ENCODE peak calls at places on chromosomes 2 and 18, in nine cellular contexts. One of them, this sample, is unnamed.

GRCh38 chr18:6745504-6746031 is 16.1 kb downstream of the ARHGAP28 start:
- DNase-seq in heart right ventricle: no peak
- DNase-seq in cardiac muscle cell: no peak
- DNase-seq in GM23338: no peak
- DNase-seq in LoVo: no peak
- DNase-seq in T follicular helper cell: no peak
- DNase-seq in mucosa of descending colon: no peak
- DNase-seq in HS-5: no peak
- DNase-seq in GOT3: no peak
- DNase-seq in this sample: no peak

GRCh38 chr2:85269959-85270358 is 57.8 kb downstream of the TGOLN2 start:
- DNase-seq in GM23338: no peak
- DNase-seq in mucosa of descending colon: no peak
- DNase-seq in HS-5: no peak
- DNase-seq in heart right ventricle: no peak
- DNase-seq in LoVo: no peak
- DNase-seq in T follicular helper cell: no peak
- DNase-seq in GOT3: no peak
- DNase-seq in cardiac muscle cell: peak
- DNase-seq in this sample: no peak

GRCh38 chr18:74351354-74351753 is 35.7 kb downstream of the C18orf63 start:
- DNase-seq in mucosa of descending colon: no peak
- DNase-seq in GM23338: no peak
- DNase-seq in HS-5: no peak
- DNase-seq in heart right ventricle: no peak
- DNase-seq in LoVo: no peak
- DNase-seq in T follicular helper cell: no peak
- DNase-seq in GOT3: no peak
- DNase-seq in cardiac muscle cell: no peak
- DNase-seq in this sample: no peak

GRCh38 chr2:54067851-54068375 is 47.5 kb upstream of the ACYP2 start:
- DNase-seq in GM23338: no peak
- DNase-seq in HS-5: no peak
- DNase-seq in T follicular helper cell: no peak
- DNase-seq in mucosa of descending colon: no peak
- DNase-seq in heart right ventricle: no peak
- DNase-seq in cardiac muscle cell: no peak
- DNase-seq in GOT3: no peak
- DNase-seq in LoVo: no peak
- DNase-seq in this sample: no peak

GRCh38 chr2:233928594-233929351 is 11.6 kb downstream of the TRPM8 start:
- DNase-seq in HS-5: no peak
- DNase-seq in cardiac muscle cell: peak
- DNase-seq in GM23338: peak
- DNase-seq in LoVo: peak
- DNase-seq in heart right ventricle: no peak
- DNase-seq in mucosa of descending colon: peak
- DNase-seq in T follicular helper cell: no peak
- DNase-seq in GOT3: no peak
- DNase-seq in this sample: no peak

GRCh38 chr2:241505781-241506201 is 2.6 kb downstream of the STK25 start:
- DNase-seq in GOT3: no peak
- DNase-seq in LoVo: no peak
- DNase-seq in HS-5: no peak
- DNase-seq in cardiac muscle cell: no peak
- DNase-seq in T follicular helper cell: no peak
- DNase-seq in GM23338: no peak
- DNase-seq in heart right ventricle: no peak
- DNase-seq in mucosa of descending colon: no peak
- DNase-seq in this sample: no peak

GRCh38 chr2:169683054-169683424 is 11.2 kb downstream of the CFAP210 start:
- DNase-seq in LoVo: no peak
- DNase-seq in T follicular helper cell: no peak
- DNase-seq in HS-5: no peak
- DNase-seq in GM23338: no peak
- DNase-seq in cardiac muscle cell: no peak
- DNase-seq in heart right ventricle: no peak
- DNase-seq in GOT3: no peak
- DNase-seq in mucosa of descending colon: no peak
- DNase-seq in this sample: no peak

GRCh38 chr18:58955738-58956137 is 91.1 kb downstream of the ZNF532 start:
- DNase-seq in LoVo: no peak
- DNase-seq in mucosa of descending colon: no peak
- DNase-seq in heart right ventricle: no peak
- DNase-seq in GOT3: no peak
- DNase-seq in HS-5: no peak
- DNase-seq in GM23338: no peak
- DNase-seq in T follicular helper cell: no peak
- DNase-seq in cardiac muscle cell: no peak
- DNase-seq in this sample: no peak

GRCh38 chr2:9010866-9011265 is 7.4 kb upstream of the MBOAT2 start:
- DNase-seq in HS-5: no peak
- DNase-seq in T follicular helper cell: no peak
- DNase-seq in GM23338: no peak
- DNase-seq in heart right ventricle: no peak
- DNase-seq in mucosa of descending colon: no peak
- DNase-seq in cardiac muscle cell: no peak
- DNase-seq in LoVo: no peak
- DNase-seq in GOT3: no peak
- DNase-seq in this sample: no peak

GRCh38 chr2:230131366-230131765 is 62.6 kb upstream of the SLC16A14 start:
- DNase-seq in cardiac muscle cell: no peak
- DNase-seq in heart right ventricle: no peak
- DNase-seq in GOT3: no peak
- DNase-seq in GM23338: no peak
- DNase-seq in LoVo: no peak
- DNase-seq in mucosa of descending colon: no peak
- DNase-seq in HS-5: no peak
- DNase-seq in T follicular helper cell: no peak
- DNase-seq in this sample: no peak

GRCh38 chr2:75870133-75870532 is 159.4 kb upstream of the GCFC2 start:
- DNase-seq in cardiac muscle cell: no peak
- DNase-seq in LoVo: no peak
- DNase-seq in HS-5: no peak
- DNase-seq in mucosa of descending colon: no peak
- DNase-seq in GM23338: peak
- DNase-seq in GOT3: no peak
- DNase-seq in heart right ventricle: no peak
- DNase-seq in T follicular helper cell: no peak
- DNase-seq in this sample: no peak

GRCh38 chr2:121303531-121304263 is 18.7 kb upstream of the TFCP2L1 start:
- DNase-seq in heart right ventricle: no peak
- DNase-seq in mucosa of descending colon: peak
- DNase-seq in GM23338: no peak
- DNase-seq in T follicular helper cell: no peak
- DNase-seq in LoVo: no peak
- DNase-seq in GOT3: no peak
- DNase-seq in cardiac muscle cell: no peak
- DNase-seq in HS-5: no peak
- DNase-seq in this sample: no peak

GRCh38 chr2:16044946-16045456 is 104.7 kb downstream of the MYCN start:
- DNase-seq in cardiac muscle cell: no peak
- DNase-seq in GOT3: no peak
- DNase-seq in HS-5: no peak
- DNase-seq in T follicular helper cell: no peak
- DNase-seq in GM23338: no peak
- DNase-seq in LoVo: no peak
- DNase-seq in mucosa of descending colon: no peak
- DNase-seq in heart right ventricle: no peak
- DNase-seq in this sample: no peak

GRCh38 chr2:121255363-121255762 is 29.6 kb downstream of the TFCP2L1 start:
- DNase-seq in GOT3: no peak
- DNase-seq in mucosa of descending colon: peak
- DNase-seq in heart right ventricle: no peak
- DNase-seq in LoVo: no peak
- DNase-seq in HS-5: no peak
- DNase-seq in GM23338: no peak
- DNase-seq in cardiac muscle cell: no peak
- DNase-seq in T follicular helper cell: no peak
- DNase-seq in this sample: no peak

GRCh38 chr18:80148316-80149199 is 39.5 kb downstream of the ADNP2 start:
- DNase-seq in mucosa of descending colon: peak
- DNase-seq in heart right ventricle: no peak
- DNase-seq in cardiac muscle cell: no peak
- DNase-seq in T follicular helper cell: no peak
- DNase-seq in LoVo: no peak
- DNase-seq in GOT3: no peak
- DNase-seq in GM23338: no peak
- DNase-seq in HS-5: no peak
- DNase-seq in this sample: no peak

GRCh38 chr18:61589053-61589723 is 256.0 kb downstream of the CDH20 start:
- DNase-seq in heart right ventricle: no peak
- DNase-seq in mucosa of descending colon: no peak
- DNase-seq in T follicular helper cell: no peak
- DNase-seq in GOT3: no peak
- DNase-seq in HS-5: no peak
- DNase-seq in cardiac muscle cell: no peak
- DNase-seq in GM23338: no peak
- DNase-seq in LoVo: no peak
- DNase-seq in this sample: no peak

GRCh38 chr2:180056367-180057118 is 49.4 kb upstream of the CWC22 start:
- DNase-seq in T follicular helper cell: no peak
- DNase-seq in cardiac muscle cell: no peak
- DNase-seq in mucosa of descending colon: no peak
- DNase-seq in heart right ventricle: no peak
- DNase-seq in LoVo: no peak
- DNase-seq in HS-5: no peak
- DNase-seq in GM23338: peak
- DNase-seq in GOT3: no peak
- DNase-seq in this sample: no peak

GRCh38 chr2:235206399-235206798 is 254.6 kb downstream of the SH3BP4 start:
- DNase-seq in LoVo: no peak
- DNase-seq in heart right ventricle: no peak
- DNase-seq in HS-5: no peak
- DNase-seq in cardiac muscle cell: no peak
- DNase-seq in GM23338: no peak
- DNase-seq in GOT3: no peak
- DNase-seq in T follicular helper cell: no peak
- DNase-seq in mucosa of descending colon: no peak
- DNase-seq in this sample: no peak

GRCh38 chr2:174259981-174260380 is 11.6 kb upstream of the OLA1 start:
- DNase-seq in mucosa of descending colon: no peak
- DNase-seq in GOT3: no peak
- DNase-seq in LoVo: peak
- DNase-seq in HS-5: peak
- DNase-seq in heart right ventricle: no peak
- DNase-seq in cardiac muscle cell: no peak
- DNase-seq in T follicular helper cell: no peak
- DNase-seq in GM23338: no peak
- DNase-seq in this sample: no peak

GRCh38 chr2:45169339-45170190 is 160.3 kb upstream of the SIX2 start:
- DNase-seq in LoVo: peak
- DNase-seq in heart right ventricle: peak
- DNase-seq in cardiac muscle cell: peak
- DNase-seq in GOT3: no peak
- DNase-seq in mucosa of descending colon: no peak
- DNase-seq in T follicular helper cell: no peak
- DNase-seq in HS-5: no peak
- DNase-seq in GM23338: peak
- DNase-seq in this sample: no peak

GRCh38 chr18:44938396-44939036 is 257.8 kb downstream of the SETBP1 start:
- DNase-seq in heart right ventricle: no peak
- DNase-seq in GOT3: no peak
- DNase-seq in LoVo: no peak
- DNase-seq in HS-5: no peak
- DNase-seq in GM23338: peak
- DNase-seq in mucosa of descending colon: peak
- DNase-seq in T follicular helper cell: no peak
- DNase-seq in cardiac muscle cell: peak
- DNase-seq in this sample: no peak

GRCh38 chr2:38148501-38148900 is 72.5 kb upstream of the CYP1B1 start:
- DNase-seq in HS-5: peak
- DNase-seq in GOT3: no peak
- DNase-seq in GM23338: no peak
- DNase-seq in T follicular helper cell: no peak
- DNase-seq in cardiac muscle cell: no peak
- DNase-seq in heart right ventricle: no peak
- DNase-seq in mucosa of descending colon: no peak
- DNase-seq in LoVo: peak
- DNase-seq in this sample: no peak

GRCh38 chr2:86815616-86816015 is 24.9 kb upstream of the CD8A start:
- DNase-seq in HS-5: no peak
- DNase-seq in GM23338: no peak
- DNase-seq in LoVo: no peak
- DNase-seq in T follicular helper cell: no peak
- DNase-seq in mucosa of descending colon: no peak
- DNase-seq in GOT3: no peak
- DNase-seq in cardiac muscle cell: no peak
- DNase-seq in heart right ventricle: no peak
- DNase-seq in this sample: no peak

GRCh38 chr2:103462712-103463111 is 700.9 kb downstream of the TMEM182 start:
- DNase-seq in heart right ventricle: no peak
- DNase-seq in GM23338: no peak
- DNase-seq in HS-5: no peak
- DNase-seq in mucosa of descending colon: no peak
- DNase-seq in LoVo: no peak
- DNase-seq in GOT3: no peak
- DNase-seq in cardiac muscle cell: no peak
- DNase-seq in T follicular helper cell: no peak
- DNase-seq in this sample: no peak

GRCh38 chr2:183490930-183491329 is 366.7 kb downstream of the NUP35 start:
- DNase-seq in T follicular helper cell: no peak
- DNase-seq in heart right ventricle: peak
- DNase-seq in GOT3: no peak
- DNase-seq in LoVo: no peak
- DNase-seq in mucosa of descending colon: no peak
- DNase-seq in HS-5: no peak
- DNase-seq in GM23338: no peak
- DNase-seq in cardiac muscle cell: peak
- DNase-seq in this sample: peak

GRCh38 chr2:187989925-187990623 is 301.6 kb upstream of the GULP1 start:
- DNase-seq in GM23338: peak
- DNase-seq in cardiac muscle cell: peak
- DNase-seq in LoVo: peak
- DNase-seq in heart right ventricle: no peak
- DNase-seq in T follicular helper cell: no peak
- DNase-seq in mucosa of descending colon: no peak
- DNase-seq in GOT3: no peak
- DNase-seq in HS-5: no peak
- DNase-seq in this sample: no peak

GRCh38 chr18:35143615-35144596 is 96.9 kb upstream of the ZNF397 start:
- DNase-seq in heart right ventricle: no peak
- DNase-seq in mucosa of descending colon: peak
- DNase-seq in LoVo: peak
- DNase-seq in T follicular helper cell: peak
- DNase-seq in HS-5: peak
- DNase-seq in cardiac muscle cell: peak
- DNase-seq in GOT3: no peak
- DNase-seq in GM23338: peak
- DNase-seq in this sample: peak

GRCh38 chr18:30409120-30409519 is 633.4 kb downstream of the DSC3 start:
- DNase-seq in GOT3: no peak
- DNase-seq in HS-5: no peak
- DNase-seq in mucosa of descending colon: no peak
- DNase-seq in LoVo: no peak
- DNase-seq in GM23338: no peak
- DNase-seq in heart right ventricle: no peak
- DNase-seq in cardiac muscle cell: no peak
- DNase-seq in T follicular helper cell: no peak
- DNase-seq in this sample: no peak

GRCh38 chr2:39435974-39436591 is 1.0 kb downstream of the MAP4K3 start:
- DNase-seq in LoVo: peak
- DNase-seq in heart right ventricle: no peak
- DNase-seq in mucosa of descending colon: no peak
- DNase-seq in GOT3: no peak
- DNase-seq in T follicular helper cell: no peak
- DNase-seq in cardiac muscle cell: peak
- DNase-seq in HS-5: no peak
- DNase-seq in GM23338: no peak
- DNase-seq in this sample: peak

GRCh38 chr2:98771771-98772521 is 41.0 kb upstream of the MGAT4A start:
- DNase-seq in cardiac muscle cell: no peak
- DNase-seq in mucosa of descending colon: no peak
- DNase-seq in T follicular helper cell: peak
- DNase-seq in GM23338: no peak
- DNase-seq in heart right ventricle: no peak
- DNase-seq in HS-5: no peak
- DNase-seq in GOT3: no peak
- DNase-seq in LoVo: no peak
- DNase-seq in this sample: no peak

GRCh38 chr2:102848366-102848839 is 86.6 kb downstream of the TMEM182 start:
- DNase-seq in cardiac muscle cell: peak
- DNase-seq in heart right ventricle: peak
- DNase-seq in mucosa of descending colon: peak
- DNase-seq in HS-5: peak
- DNase-seq in GOT3: peak
- DNase-seq in T follicular helper cell: no peak
- DNase-seq in LoVo: peak
- DNase-seq in GM23338: peak
- DNase-seq in this sample: peak

This sample was measured in pons.